ENCODE peak calls at places on chromosome 20, in nine cellular contexts. D, V, W, S, U, Q, N, P and X are unnamed samples.

GRCh38 chr20:33733654-33734576 is 2.1 kb downstream of the ZNF341 start:
- DNase-seq in D (no peak), V (no peak), W (peak), S (peak), U (no peak), Q (peak), N (no peak), P (no peak), X (peak)

GRCh38 chr20:20375862-20376261 is 8.0 kb downstream of the INSM1 start:
- DNase-seq in D (no peak), V (no peak), W (no peak), S (no peak), U (no peak), Q (no peak), N (no peak), P (no peak), X (no peak)

GRCh38 chr20:55160022-55160421 is 684.6 kb downstream of the DOK5 start:
- DNase-seq in D (no peak), V (peak), W (no peak), S (peak), U (no peak), Q (peak), N (no peak), P (no peak), X (no peak)

GRCh38 chr20:33789109-33789857 is 21.9 kb upstream of the CHMP4B start:
- DNase-seq in D (peak), V (no peak), W (peak), S (peak), U (no peak), Q (peak), N (peak), P (no peak), X (peak)

GRCh38 chr20:13283869-13284268 is 62.8 kb downstream of the ISM1 start:
- DNase-seq in D (no peak), V (no peak), W (no peak), S (no peak), U (no peak), Q (no peak), N (no peak), P (no peak), X (no peak)

GRCh38 chr20:20536240-20536933 is 168.5 kb downstream of the INSM1 start:
- DNase-seq in D (no peak), V (no peak), W (no peak), S (no peak), U (no peak), Q (no peak), N (no peak), P (no peak), X (no peak)

GRCh38 chr20:3890410-3890751 is 1.2 kb downstream of the PANK2 start:
- DNase-seq in D (no peak), V (no peak), W (no peak), S (peak), U (no peak), Q (peak), N (no peak), P (no peak), X (no peak)

GRCh38 chr20:5535211-5535756 is 214.9 kb upstream of the SHLD1 start:
- DNase-seq in D (no peak), V (no peak), W (no peak), S (peak), U (peak), Q (peak), N (no peak), P (no peak), X (peak)

GRCh38 chr20:17562804-17563305 is 7.0 kb upstream of the DSTN start:
- DNase-seq in D (no peak), V (no peak), W (no peak), S (peak), U (peak), Q (peak), N (peak), P (no peak), X (peak)

GRCh38 chr20:8443464-8444072 is 311.5 kb downstream of the PLCB1 start:
- DNase-seq in D (no peak), V (no peak), W (no peak), S (no peak), U (no peak), Q (no peak), N (no peak), P (no peak), X (no peak)

GRCh38 chr20:35014537-35014936 is 58.9 kb downstream of the MYH7B start:
- DNase-seq in D (no peak), V (no peak), W (no peak), S (no peak), U (no peak), Q (no peak), N (no peak), P (no peak), X (no peak)

DNA sequence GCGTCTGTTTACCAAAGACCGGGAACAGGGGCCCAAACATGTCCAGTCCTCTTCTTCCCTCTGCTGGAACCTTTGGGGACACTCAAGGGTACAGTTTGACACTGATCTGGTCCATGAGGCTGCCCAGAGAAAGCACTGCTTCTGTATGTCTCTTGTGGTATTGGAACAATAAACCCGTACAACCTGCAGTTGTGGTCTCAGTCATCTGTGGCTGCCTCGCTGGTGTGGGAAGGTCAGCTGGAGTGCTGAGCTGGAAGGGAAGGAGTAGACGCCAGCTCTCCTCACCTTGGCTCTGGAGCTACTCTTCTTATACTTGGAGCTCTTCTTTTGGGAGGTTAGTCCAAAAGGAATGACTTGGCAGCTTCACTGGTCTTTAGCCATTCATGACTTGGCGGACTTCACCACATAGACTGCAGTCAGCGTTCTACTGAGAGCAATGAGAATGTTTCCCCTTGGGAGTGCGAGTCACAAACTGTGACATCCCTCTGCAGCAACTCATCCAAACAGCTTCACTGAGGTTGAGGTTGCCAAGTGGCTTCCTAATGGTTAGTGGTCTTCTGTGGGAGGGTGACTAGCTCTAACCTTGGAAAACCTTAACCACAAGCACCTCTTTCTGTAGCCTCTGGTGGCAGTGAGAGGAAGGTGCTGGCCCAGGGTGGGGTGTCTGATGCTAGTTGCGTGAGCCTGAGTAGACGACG is 81.2 kb downstream of the ASXL1 start:
- DNase-seq in D (no peak), V (no peak), W (no peak), S (peak), U (no peak), Q (peak), N (no peak), P (no peak), X (peak)
- TF ChIP-seq CTCF in D (no peak), V (no peak), W (no peak), S (peak), U (peak), Q (peak), N (no peak), P (no peak), X (peak)

DNA sequence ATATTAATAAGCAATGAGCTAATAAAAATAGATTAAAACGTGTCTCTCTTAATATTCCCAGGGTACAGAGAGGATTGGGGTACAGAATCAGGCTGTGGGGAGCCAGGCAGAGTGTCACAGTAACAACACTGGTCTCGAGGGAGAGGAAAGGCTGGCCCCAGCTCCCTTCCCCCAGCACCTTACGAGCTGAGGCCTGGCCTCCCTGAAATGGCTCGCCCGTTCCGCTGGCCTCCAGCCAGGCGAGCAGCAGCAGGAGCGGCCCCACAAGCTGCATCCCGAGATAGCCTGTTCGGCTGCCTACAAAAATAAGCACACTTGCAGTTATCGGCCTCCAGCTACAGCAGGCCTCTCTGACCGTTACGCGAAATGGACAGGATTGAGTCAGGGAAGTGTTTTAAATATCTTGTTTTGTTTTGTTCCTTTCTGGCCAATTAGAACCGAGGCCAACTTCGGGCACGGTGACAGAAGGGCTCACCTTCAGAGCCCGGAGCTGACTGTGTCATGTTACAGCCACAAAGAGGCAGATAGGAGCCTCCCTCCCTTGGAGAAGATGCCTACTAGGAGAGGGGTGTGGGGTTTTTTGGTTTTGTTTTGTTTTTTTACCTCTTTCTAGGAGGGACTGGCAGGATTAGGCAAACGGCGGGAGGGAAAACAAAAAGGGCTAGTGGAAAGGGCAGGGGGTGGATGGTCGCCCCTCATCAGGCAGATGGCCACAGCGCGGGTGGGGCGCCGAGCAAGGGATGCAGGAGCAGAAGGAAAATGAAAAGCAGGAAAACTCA is 4.2 kb upstream of the ZMYND8 start:
- DNase-seq in D (peak), V (peak), W (peak), S (peak), U (peak), Q (peak), N (peak), P (no peak), X (peak)
- H3K4me3 ChIP-seq in D (peak), V (peak), W (peak), S (no peak), U (peak), Q (no peak), N (peak), P (no peak), X (peak)

GRCh38 chr20:41342474-41343464 is 2.1 kb downstream of the LPIN3 start:
- DNase-seq in D (no peak), V (no peak), W (no peak), S (no peak), U (no peak), Q (no peak), N (no peak), P (no peak), X (no peak)

GRCh38 chr20:41344477-41344876 is 3.9 kb downstream of the LPIN3 start:
- DNase-seq in D (no peak), V (no peak), W (no peak), S (no peak), U (no peak), Q (no peak), N (no peak), P (no peak), X (no peak)

GRCh38 chr20:41339957-41340326 is 679 bp upstream of the LPIN3 start:
- DNase-seq in D (no peak), V (peak), W (peak), S (peak), U (peak), Q (peak), N (peak), P (peak), X (peak)

GRCh38 chr20:41336711-41337492 is 3.7 kb upstream of the LPIN3 start:
- DNase-seq in D (no peak), V (no peak), W (no peak), S (no peak), U (no peak), Q (no peak), N (no peak), P (no peak), X (no peak)

GRCh38 chr20:41340327-41341055 is at the start of gene LPIN3:
- DNase-seq in D (peak), V (peak), W (peak), S (peak), U (peak), Q (peak), N (peak), P (peak), X (peak)
- TF ChIP-seq CTCF in D (peak), V (peak), W (no peak), S (no peak), U (peak), Q (peak), N (no peak), P (peak), X (no peak)

DNA sequence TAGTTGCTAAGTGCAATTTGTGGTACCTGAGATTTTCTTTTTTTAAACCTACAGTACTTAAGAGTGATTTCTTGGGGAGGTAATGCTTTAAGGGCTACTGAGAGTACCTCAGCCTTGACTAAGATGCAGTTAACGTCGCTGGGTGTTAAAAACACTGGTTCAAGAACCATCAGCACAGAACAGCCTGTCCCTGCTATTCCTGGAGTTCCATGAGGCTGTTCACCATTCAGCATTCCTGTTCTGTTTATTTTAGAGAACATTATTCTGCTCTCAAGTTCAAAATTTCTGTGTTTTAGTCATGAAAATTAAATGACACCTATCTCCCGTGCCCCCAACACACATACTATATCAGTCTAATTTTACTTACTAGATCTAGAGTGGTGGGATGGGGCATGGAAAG is 1.7 kb upstream of the PRELID3B start:
- DNase-seq in D (no peak), V (no peak), W (no peak), S (no peak), U (no peak), Q (no peak), N (no peak), P (no peak), X (no peak)
- H3K4me3 ChIP-seq in D (no peak), V (no peak), W (no peak), S (no peak), U (no peak), Q (no peak), N (no peak), P (no peak), X (no peak)

GRCh38 chr20:36501367-36502006 is 39.8 kb upstream of the MYL9 start:
- DNase-seq in D (no peak), V (no peak), W (no peak), S (no peak), U (no peak), Q (no peak), N (no peak), P (no peak), X (no peak)

GRCh38 chr20:36507746-36508145 is 33.6 kb upstream of the MYL9 start:
- DNase-seq in D (no peak), V (no peak), W (no peak), S (no peak), U (no peak), Q (no peak), N (no peak), P (no peak), X (no peak)

GRCh38 chr20:36504295-36504694 is 37.0 kb upstream of the MYL9 start:
- DNase-seq in D (no peak), V (no peak), W (no peak), S (no peak), U (no peak), Q (no peak), N (no peak), P (no peak), X (no peak)

GRCh38 chr20:36506253-36506652 is 35.1 kb upstream of the MYL9 start:
- DNase-seq in D (no peak), V (no peak), W (no peak), S (no peak), U (peak), Q (no peak), N (no peak), P (no peak), X (peak)
- TF ChIP-seq CTCF in D (no peak), V (no peak), W (no peak), S (peak), U (peak), Q (peak), N (no peak), P (peak), X (peak)

GRCh38 chr20:44400671-44401051 is 45.2 kb downstream of the HNF4A start:
- DNase-seq in D (no peak), V (no peak), W (no peak), S (no peak), U (no peak), Q (no peak), N (no peak), P (no peak), X (no peak)
- H3K4me3 ChIP-seq in D (no peak), V (no peak), W (no peak), S (no peak), U (no peak), Q (no peak), N (no peak), P (no peak), X (no peak)

DNA sequence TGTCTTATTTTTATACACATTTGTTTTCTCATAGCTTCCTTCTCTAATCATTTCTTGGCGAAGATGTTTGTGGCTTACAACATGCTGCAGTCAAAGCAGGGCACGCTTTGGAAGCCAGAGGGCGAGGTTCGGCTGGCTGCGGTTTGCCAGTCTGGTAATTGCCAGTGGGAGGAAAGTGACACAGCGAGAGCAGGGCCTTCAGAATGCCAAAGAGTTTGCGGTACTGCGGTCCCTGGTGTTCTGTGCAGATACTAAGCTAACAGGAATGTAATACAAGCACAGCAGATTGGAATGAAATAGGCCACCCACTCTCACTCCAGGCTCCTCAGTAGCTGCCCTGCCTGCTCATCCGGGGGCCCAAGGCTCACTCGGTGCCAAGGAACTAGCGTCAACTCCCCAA is 58.7 kb upstream of the TGM3 start:
- DNase-seq in D (no peak), V (peak), W (peak), S (peak), U (no peak), Q (peak), N (no peak), P (no peak), X (peak)
- TF ChIP-seq CTCF in D (no peak), V (peak), W (peak), S (peak), U (no peak), Q (peak), N (no peak), P (no peak), X (peak)

DNA sequence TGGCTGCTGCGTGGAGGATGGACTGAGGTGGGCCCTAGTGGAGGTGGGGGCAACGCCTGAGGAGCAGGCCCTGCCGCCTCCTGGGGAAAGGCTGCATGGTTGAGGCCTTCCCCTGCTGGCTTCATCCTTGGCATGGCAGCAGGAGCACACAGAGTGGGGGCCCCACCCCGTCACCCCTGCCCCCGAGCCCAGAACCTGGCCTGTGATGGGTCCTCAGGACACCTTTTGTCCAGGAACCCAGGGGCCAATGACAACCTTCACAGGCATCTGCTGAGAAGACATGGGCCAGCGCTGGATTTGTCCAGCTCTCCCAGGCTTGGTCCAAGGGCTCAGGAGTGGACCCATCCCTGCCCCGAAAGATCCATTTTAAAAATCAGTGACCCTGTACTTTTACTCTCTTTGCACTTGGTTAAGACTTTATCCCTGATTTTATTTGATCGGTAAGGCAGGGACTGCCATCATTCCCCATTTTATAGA is 575 bp upstream of the SLC17A9 start:
- DNase-seq in D (no peak), V (no peak), W (no peak), S (no peak), U (no peak), Q (no peak), N (peak), P (no peak), X (no peak)
- H3K4me3 ChIP-seq in D (peak), V (peak), W (no peak), S (peak), U (no peak), Q (no peak), N (peak), P (peak), X (no peak)

DNA sequence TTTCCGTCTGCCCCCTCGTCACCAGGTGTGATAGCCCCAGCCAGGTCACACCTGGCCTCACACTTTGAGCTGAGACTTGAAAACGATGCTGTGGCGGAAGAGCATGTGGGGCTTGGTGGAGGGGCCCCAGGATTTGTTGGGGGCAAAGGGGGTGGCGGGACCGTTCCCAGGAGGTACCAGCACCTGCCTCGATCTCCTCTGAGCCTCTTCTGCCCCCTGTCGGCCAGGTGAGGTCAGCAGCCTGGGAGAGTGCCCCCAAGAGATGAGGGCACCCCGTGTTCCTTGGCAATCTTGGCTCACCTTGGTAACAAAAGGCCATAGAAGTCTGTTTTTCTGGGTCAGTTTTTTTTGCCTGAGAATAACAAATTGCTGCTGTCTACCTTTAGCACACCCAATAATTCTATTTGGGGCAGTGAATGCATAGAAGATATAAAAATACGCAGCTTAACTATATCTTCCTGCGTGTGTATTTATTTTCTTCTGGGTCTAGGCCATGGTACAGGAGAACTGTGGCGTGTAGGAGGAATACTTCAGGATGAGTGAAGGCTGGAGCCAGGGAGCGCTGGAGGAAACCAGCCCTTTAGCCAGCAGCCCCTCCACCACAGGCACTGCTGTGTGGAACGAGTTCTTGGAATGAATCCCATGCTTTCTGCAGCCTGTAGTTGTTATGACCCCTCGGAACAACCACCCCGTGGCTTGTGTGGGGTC is 25.2 kb downstream of the SPATA2 start:
- DNase-seq in D (no peak), V (no peak), W (no peak), S (no peak), U (no peak), Q (no peak), N (no peak), P (no peak), X (no peak)
- TF ChIP-seq CTCF in D (no peak), V (no peak), W (no peak), S (peak), U (peak), Q (no peak), N (peak), P (no peak), X (no peak)